ENCODE peak calls at places on chromosomes 11 and 22, in seven cellular contexts. G is activated naive CD8-positive, alpha-beta T cell treated with anti-CD3 and anti-CD28 coated beads, Interleukin-2, amount 50 U/mL, for 24 hours; E is CD8-positive, alpha-beta T cell; O is NCI-H774; F is left ventricle myocardium superior; P is effector CD4-positive, alpha-beta T cell; Q is dermis blood vessel endothelial cell. L is an unnamed sample.

GRCh38 chr22:45562537-45563361 is 60.1 kb downstream of the FBLN1 start:
- DNase-seq in G (no peak), E (no peak), O (no peak), F (no peak), P (no peak), Q (no peak), L (no peak)

GRCh38 chr11:17508306-17508705 is 31.7 kb upstream of the ABCC8 start:
- DNase-seq in G (no peak), E (no peak), O (no peak), F (no peak), P (no peak), Q (no peak), L (no peak)

GRCh38 chr11:12175694-12176241 is 65.4 kb downstream of the MICAL2 start:
- DNase-seq in G (no peak), E (no peak), O (no peak), F (no peak), P (no peak), Q (peak), L (no peak)

GRCh38 chr11:61358566-61358965 is 3.1 kb downstream of the CYB561A3 start:
- DNase-seq in G (no peak), E (no peak), O (no peak), F (no peak), P (no peak), Q (no peak), L (no peak)

GRCh38 chr11:11085580-11085979 is 227.7 kb upstream of the ZBED5 start:
- DNase-seq in G (no peak), E (no peak), O (no peak), F (no peak), P (no peak), Q (no peak), L (no peak)

GRCh38 chr11:70360211-70360610 is 38.1 kb upstream of the CTTN start:
- DNase-seq in G (no peak), E (no peak), O (no peak), F (no peak), P (no peak), Q (no peak), L (no peak)

GRCh38 chr11:35005156-35005780 is 88.8 kb downstream of the PDHX start:
- DNase-seq in G (no peak), E (no peak), O (no peak), F (no peak), P (no peak), Q (no peak), L (no peak)

GRCh38 chr22:46596819-46597218 is 23.4 kb upstream of the GRAMD4 start:
- DNase-seq in G (no peak), E (no peak), O (peak), F (peak), P (no peak), Q (no peak), L (no peak)

GRCh38 chr11:131916633-131917032 is 546.2 kb downstream of the NTM start:
- DNase-seq in G (no peak), E (no peak), O (no peak), F (no peak), P (no peak), Q (no peak), L (no peak)

GRCh38 chr11:104005234-104005855 is 31.1 kb upstream of the DDI1 start:
- DNase-seq in G (no peak), E (no peak), O (no peak), F (no peak), P (no peak), Q (no peak), L (no peak)

GRCh38 chr11:69721745-69722144 is 17.9 kb upstream of the FGF19 start:
- DNase-seq in G (no peak), E (no peak), O (no peak), F (no peak), P (no peak), Q (no peak), L (no peak)

GRCh38 chr11:79691445-79691844 is 250.6 kb upstream of the TENM4 start:
- DNase-seq in G (no peak), E (no peak), O (no peak), F (no peak), P (no peak), Q (no peak), L (no peak)

GRCh38 chr22:39593061-39593930 is 22.7 kb downstream of the CACNA1I start:
- DNase-seq in G (no peak), E (no peak), O (no peak), F (no peak), P (no peak), Q (peak), L (no peak)

GRCh38 chr11:44766112-44766971 is 39.6 kb downstream of the TSPAN18 start:
- DNase-seq in G (no peak), E (no peak), O (no peak), F (peak), P (no peak), Q (peak), L (no peak)

GRCh38 chr22:46563381-46564083 is 26.1 kb upstream of the CELSR1 start:
- DNase-seq in G (peak), E (peak), O (peak), F (peak), P (peak), Q (peak), L (peak)

GRCh38 chr11:69696749-69697488 is 6.9 kb downstream of the FGF19 start:
- DNase-seq in G (no peak), E (no peak), O (peak), F (no peak), P (no peak), Q (no peak), L (no peak)

GRCh38 chr22:38853149-38853548 is 9.3 kb upstream of the NPTXR start:
- DNase-seq in G (no peak), E (no peak), O (no peak), F (no peak), P (no peak), Q (no peak), L (no peak)

GRCh38 chr11:88886796-88887195 is 179.0 kb downstream of the GRM5 start:
- DNase-seq in G (peak), E (peak), O (no peak), F (no peak), P (peak), Q (peak), L (peak)

GRCh38 chr22:17742528-17742902 is 31.8 kb downstream of the BID start:
- DNase-seq in G (peak), E (peak), O (peak), F (peak), P (peak), Q (peak), L (peak)

GRCh38 chr11:15059132-15059531 is 14.3 kb upstream of the CALCB start:
- DNase-seq in G (no peak), E (no peak), O (no peak), F (no peak), P (no peak), Q (no peak), L (no peak)

GRCh38 chr11:2525166-2525861 is 80.5 kb downstream of the KCNQ1 start:
- DNase-seq in G (no peak), E (no peak), O (no peak), F (peak), P (no peak), Q (no peak), L (no peak)